ENCODE peak calls at places on chromosomes 16 and 17, in six cellular contexts. T is CD8-positive, alpha-beta memory T cell; R is A549; C is BE2C; W is CD8-positive, alpha-beta T cell; M is uterus. Z is an unnamed sample. For H3K9me3, the result is how much of the 10 kb centered on the place peaks cover.

GRCh38 chr16:58451263-58451662 is 48.7 kb upstream of the NDRG4 start:
- DNase-seq in T (no peak), R (no peak), M (peak), W (no peak), C (peak), Z (no peak)

GRCh38 chr17:8393470-8394231 is 4.0 kb downstream of the RNF222 start:
- DNase-seq in C (no peak), R (no peak), W (peak), M (no peak), T (no peak), Z (no peak)

GRCh38 chr17:17751996-17752821 is 71.0 kb downstream of the RAI1 start:
- DNase-seq in W (peak), T (peak), M (peak), C (peak), R (peak), Z (peak)

GRCh38 chr16:50259334-50260205 is 6.8 kb upstream of the ADCY7 start:
- DNase-seq in T (no peak), W (no peak), C (peak), M (no peak), R (no peak), Z (no peak)

GRCh38 chr17:44942456-44942855 is 5.1 kb downstream of the KIF18B start:
- DNase-seq in C (no peak), T (no peak), R (no peak), W (no peak), M (no peak), Z (no peak)

GRCh38 chr17:4256952-4257351 is 6.8 kb downstream of the ANKFY1 start:
- DNase-seq in T (no peak), M (no peak), C (no peak), W (no peak), R (no peak), Z (no peak)

GRCh38 chr16:2825899-2826298 is 4.2 kb upstream of the ZG16B start:
- DNase-seq in T (no peak), M (no peak), R (no peak), W (no peak), C (no peak), Z (no peak)

GRCh38 chr17:17175917-17176316 is 30.2 kb downstream of the PLD6 start:
- DNase-seq in W (peak), T (no peak), R (no peak), M (no peak), C (no peak), Z (no peak)

GRCh38 chr17:83065660-83066542 is 13.5 kb upstream of the METRNL start:
- DNase-seq in T (no peak), W (no peak), C (peak), M (peak), R (no peak), Z (peak)

GRCh38 chr17:9985622-9986021 is 80.6 kb upstream of the RCVRN start:
- DNase-seq in M (no peak), W (no peak), C (no peak), R (no peak), T (no peak), Z (no peak)

GRCh38 chr17:56297142-56297541 is 143.9 kb downstream of the ANKFN1 start:
- DNase-seq in R (no peak), C (no peak), T (no peak), W (no peak), M (no peak), Z (no peak)

GRCh38 chr16:89388536-89388935 is 101.8 kb downstream of the ANKRD11 start:
- DNase-seq in W (no peak), T (no peak), M (no peak), R (no peak), C (no peak), Z (no peak)

GRCh38 chr16:11949527-11949926 is 7.7 kb upstream of the NPIPB2 start:
- DNase-seq in T (no peak), R (peak), W (peak), M (no peak), C (peak), Z (no peak)

GRCh38 chr16:25608002-25608401 is 83.8 kb upstream of the HS3ST4 start:
- DNase-seq in T (no peak), W (no peak), R (no peak), C (no peak), M (no peak), Z (no peak)

GRCh38 chr17:82911822-82912221 is 72.0 kb upstream of the ZNF750 start:
- DNase-seq in T (no peak), C (no peak), W (no peak), M (no peak), R (no peak), Z (no peak)

GRCh38 chr17:78390241-78391050 is 12.0 kb downstream of the PGS1 start:
- DNase-seq in W (no peak), C (peak), M (peak), R (peak), T (no peak), Z (no peak)

GRCh38 chr17:28328325-28328724 is 6.9 kb downstream of the IFT20 start:
- DNase-seq in M (no peak), W (no peak), C (no peak), R (no peak), T (no peak), Z (no peak)

GRCh38 chr16:67538666-67539101 is 10.1 kb downstream of the RIPOR1 start:
- DNase-seq in M (no peak), R (no peak), W (no peak), T (no peak), C (no peak), Z (no peak)

GRCh38 chr17:74545456-74546230 is at the start of gene CD300C:
- DNase-seq in C (no peak), W (no peak), M (no peak), T (no peak), R (no peak), Z (no peak)

GRCh38 chr17:63817736-63818385 is 9.4 kb upstream of the PSMC5 start:
- DNase-seq in M (no peak), T (no peak), C (no peak), W (no peak), R (no peak), Z (no peak)

GRCh38 chr17:34135841-34136240 is 119.2 kb upstream of the CCL2 start:
- DNase-seq in W (no peak), M (no peak), R (no peak), C (no peak), T (no peak), Z (no peak)

GRCh38 chr17:34519286-34519685 is 60.1 kb upstream of the TMEM132E start:
- DNase-seq in C (peak), W (no peak), M (no peak), T (no peak), R (no peak), Z (no peak)

GRCh38 chr16:67158637-67159600 is 790 bp downstream of the TRADD start:
- DNase-seq in T (peak), W (peak), R (peak), C (peak), M (no peak), Z (peak)

GRCh38 chr16:703406-703805 is 2.2 kb downstream of the FBXL16 start:
- DNase-seq in W (no peak), R (no peak), M (no peak), T (no peak), C (no peak), Z (no peak)

GRCh38 chr17:49217651-49218413 is 7.3 kb downstream of the ABI3 start:
- DNase-seq in R (no peak), W (peak), C (no peak), M (no peak), T (peak), Z (peak)

DNA sequence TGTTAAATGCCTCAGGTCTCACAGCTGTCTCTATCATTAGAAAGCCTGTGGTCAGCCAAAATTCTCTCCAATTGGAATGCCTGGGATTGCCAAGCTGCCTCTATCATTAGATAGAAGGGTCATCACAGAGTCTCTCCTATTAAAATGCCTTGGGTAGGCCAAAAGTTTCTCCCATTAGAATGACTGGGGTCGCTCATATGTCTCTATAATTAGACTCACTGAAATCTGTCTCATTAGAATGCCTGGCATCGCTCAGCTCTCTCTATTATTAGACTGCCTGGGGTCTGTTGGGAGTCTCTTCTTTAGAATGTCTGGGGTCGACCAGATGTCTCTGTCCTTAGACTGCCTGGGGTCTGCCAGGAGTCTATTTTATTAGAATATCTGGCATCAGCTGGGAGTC is 2265.1 kb downstream of the TP53TG3F start:
- DNase-seq in M (no peak), W (no peak), T (no peak), C (no peak), R (no peak), Z (no peak)
- H3K9me3 ChIP-seq in M (under half), W (under half), T (under half), C (under half), R (under half), Z (under half)

GRCh38 chr17:36926226-36926625 is 11.0 kb upstream of the LHX1 start:
- DNase-seq in C (no peak), M (no peak), W (no peak), R (no peak), T (no peak), Z (no peak)
- H3K9me3 ChIP-seq in C (under half), M (under half), W (under half), R (under half), T (under half), Z (under half)

DNA sequence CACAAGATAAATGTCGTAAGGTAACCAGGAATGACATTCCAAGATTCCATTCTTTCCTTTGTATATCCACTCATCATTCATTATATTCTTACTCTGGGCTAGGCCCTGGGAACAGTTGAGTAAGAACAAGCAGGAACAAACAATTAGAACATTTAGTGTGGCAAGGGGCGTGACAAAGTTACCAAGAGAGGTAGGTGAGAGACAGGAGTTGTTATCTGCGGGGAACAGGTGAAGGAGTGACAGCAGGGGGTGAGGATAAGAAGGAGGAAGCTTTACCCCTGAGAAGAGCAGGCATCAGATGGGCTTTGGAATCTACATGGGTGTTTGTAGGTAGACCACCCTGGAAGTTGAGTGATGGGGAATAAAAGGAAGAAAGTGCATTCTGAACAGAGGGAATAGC is 568.9 kb downstream of the WWOX start:
- DNase-seq in T (no peak), C (no peak), W (no peak), M (no peak), R (no peak), Z (no peak)
- H3K9me3 ChIP-seq in T (under half), C (under half), W (under half), M (under half), R (under half), Z (under half)

DNA sequence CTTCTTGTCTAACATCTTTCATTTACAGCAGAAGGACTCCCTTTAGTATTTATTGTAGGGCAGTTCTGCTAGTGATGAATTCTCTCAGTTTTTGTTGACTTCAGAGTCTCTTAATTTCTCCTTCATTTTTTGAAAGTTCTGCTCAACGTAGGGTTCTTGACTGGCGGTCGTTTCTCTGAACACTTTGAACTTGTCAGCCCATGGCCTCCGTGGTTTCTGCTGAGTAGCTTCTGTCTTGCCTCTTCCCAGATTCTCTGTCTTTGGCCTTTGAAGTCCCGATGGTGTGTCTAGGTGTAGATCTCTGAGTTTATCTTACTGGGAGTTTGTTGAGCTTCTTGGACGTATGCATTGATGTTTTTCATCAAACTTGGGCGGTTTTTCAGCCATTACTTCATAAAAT is 13.4 kb downstream of the GAA start:
- DNase-seq in R (no peak), C (no peak), T (no peak), W (no peak), M (no peak), Z (no peak)
- H3K9me3 ChIP-seq in R (under half), C (under half), T (under half), W (under half), M (under half), Z (under half)

GRCh38 chr17:22409160-22409751 is 716.9 kb downstream of the KCNJ18 start:
- DNase-seq in M (no peak), C (no peak), R (no peak), T (no peak), W (no peak), Z (no peak)

GRCh38 chr17:22411185-22411784 is 719.0 kb downstream of the KCNJ18 start:
- DNase-seq in R (no peak), W (no peak), M (no peak), C (no peak), T (no peak), Z (no peak)

GRCh38 chr17:22410136-22410535 is 717.8 kb downstream of the KCNJ18 start:
- DNase-seq in W (no peak), M (no peak), C (no peak), T (no peak), R (no peak), Z (no peak)
- H3K9me3 ChIP-seq in W (under half), M (under half), C (under half), T (under half), R (under half), Z (under half)

GRCh38 chr17:60496051-60496450 is 30.0 kb downstream of the APPBP2 start:
- DNase-seq in C (no peak), M (no peak), T (no peak), R (no peak), W (no peak), Z (no peak)

GRCh38 chr17:60493847-60494321 is 32.2 kb downstream of the APPBP2 start:
- DNase-seq in M (no peak), C (no peak), R (no peak), T (no peak), W (no peak), Z (no peak)

GRCh38 chr17:60495260-60495659 is 30.8 kb downstream of the APPBP2 start:
- DNase-seq in C (no peak), M (no peak), R (no peak), T (no peak), W (no peak), Z (no peak)

DNA sequence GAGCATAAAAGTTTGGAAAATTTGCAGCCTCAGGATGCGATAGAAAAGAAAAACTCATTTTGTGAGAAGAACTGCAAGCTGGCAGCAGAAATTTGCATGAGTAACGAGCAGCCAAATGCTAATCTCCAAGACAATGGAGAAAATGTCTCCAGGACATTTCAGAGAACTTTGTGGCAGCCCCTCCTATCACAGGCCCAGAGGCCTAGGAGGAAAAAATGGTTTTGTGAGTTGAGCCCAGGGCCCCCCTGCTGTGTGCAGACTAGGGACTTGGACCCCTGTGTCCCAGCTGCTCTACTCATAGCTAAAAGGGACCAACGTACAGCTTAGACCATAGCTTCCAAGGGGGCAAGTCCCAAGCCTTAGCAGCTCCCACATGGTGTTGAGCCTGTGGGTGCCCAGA is 34.3 kb downstream of the APPBP2 start:
- DNase-seq in W (no peak), R (no peak), C (no peak), M (no peak), T (no peak), Z (no peak)
- H3K9me3 ChIP-seq in W (under half), R (half or more), C (under half), M (under half), T (under half), Z (under half)

DNA sequence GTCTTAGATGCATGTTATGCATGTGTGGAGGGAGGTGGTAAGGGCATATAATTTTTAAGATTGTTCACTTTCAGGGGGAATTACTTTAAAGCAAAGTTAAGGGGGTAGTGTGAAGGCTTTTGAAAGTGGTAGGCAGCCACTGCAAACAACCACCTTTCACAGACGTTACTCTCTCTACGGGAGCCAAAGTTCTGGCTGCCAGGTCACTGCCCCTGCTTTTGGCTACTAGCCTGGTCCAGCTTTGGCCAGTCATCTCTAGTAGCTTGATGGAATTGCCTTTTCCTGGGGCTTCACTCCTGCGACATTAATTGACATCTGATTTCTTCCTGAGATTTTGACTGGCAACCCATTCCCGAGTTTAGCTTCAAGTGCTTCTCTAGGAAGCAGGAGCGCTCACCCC is 397.5 kb downstream of the CDH11 start:
- DNase-seq in M (no peak), T (no peak), W (no peak), C (no peak), R (no peak), Z (no peak)
- H3K9me3 ChIP-seq in M (under half), T (under half), W (under half), C (under half), R (under half), Z (under half)

GRCh38 chr16:80684136-80684765 is 120.1 kb downstream of the CDYL2 start:
- DNase-seq in C (no peak), R (no peak), M (no peak), T (no peak), W (no peak), Z (no peak)
- H3K9me3 ChIP-seq in C (under half), R (under half), M (under half), T (under half), W (under half), Z (under half)

Z was measured in T-helper 17 cell.